ENCODE peak calls at places on chromosomes 16 and 17, in seven cellular contexts. One of them, this sample, is unnamed.

GRCh38 chr17:41547378-41547841 is 19.3 kb upstream of the KRT19 start:
- DNase-seq in endodermal cell: peak
- DNase-seq in HCT116: peak
- DNase-seq in Panc1: no peak
- DNase-seq in cardiac muscle cell: peak
- DNase-seq in RWPE1: no peak
- DNase-seq in transverse colon: no peak
- DNase-seq in this sample: no peak

GRCh38 chr17:73546770-73547345 is 97.4 kb downstream of the SDK2 start:
- DNase-seq in endodermal cell: peak
- DNase-seq in HCT116: peak
- DNase-seq in Panc1: no peak
- DNase-seq in cardiac muscle cell: no peak
- DNase-seq in RWPE1: peak
- DNase-seq in transverse colon: peak
- DNase-seq in this sample: peak

GRCh38 chr16:66844342-66845079 is at the start of gene CA7:
- DNase-seq in endodermal cell: peak
- DNase-seq in HCT116: no peak
- DNase-seq in Panc1: no peak
- DNase-seq in cardiac muscle cell: peak
- DNase-seq in RWPE1: no peak
- DNase-seq in transverse colon: no peak
- DNase-seq in this sample: no peak

GRCh38 chr16:69145658-69146057 is 13.2 kb downstream of the UTP4 start:
- DNase-seq in endodermal cell: no peak
- DNase-seq in HCT116: no peak
- DNase-seq in Panc1: no peak
- DNase-seq in cardiac muscle cell: no peak
- DNase-seq in RWPE1: no peak
- DNase-seq in transverse colon: no peak
- DNase-seq in this sample: no peak

GRCh38 chr17:14461131-14461530 is 160.2 kb downstream of the HS3ST3B1 start:
- DNase-seq in endodermal cell: no peak
- DNase-seq in HCT116: no peak
- DNase-seq in Panc1: no peak
- DNase-seq in cardiac muscle cell: no peak
- DNase-seq in RWPE1: no peak
- DNase-seq in transverse colon: no peak
- DNase-seq in this sample: no peak

GRCh38 chr17:60077672-60078519 is 825 bp downstream of the HEATR6 start:
- DNase-seq in endodermal cell: no peak
- DNase-seq in HCT116: no peak
- DNase-seq in Panc1: no peak
- DNase-seq in cardiac muscle cell: no peak
- DNase-seq in RWPE1: no peak
- DNase-seq in transverse colon: no peak
- DNase-seq in this sample: no peak

GRCh38 chr17:81565231-81565630 is 13.1 kb upstream of the FAAP100 start:
- DNase-seq in endodermal cell: no peak
- DNase-seq in HCT116: no peak
- DNase-seq in Panc1: no peak
- DNase-seq in cardiac muscle cell: no peak
- DNase-seq in RWPE1: no peak
- DNase-seq in transverse colon: no peak
- DNase-seq in this sample: no peak

GRCh38 chr17:1474402-1475189 is 17.9 kb downstream of the MYO1C start:
- DNase-seq in endodermal cell: no peak
- DNase-seq in HCT116: no peak
- DNase-seq in Panc1: no peak
- DNase-seq in cardiac muscle cell: no peak
- DNase-seq in RWPE1: no peak
- DNase-seq in transverse colon: no peak
- DNase-seq in this sample: no peak

GRCh38 chr17:33647976-33648375 is 354.9 kb upstream of the ASIC2 start:
- DNase-seq in endodermal cell: peak
- DNase-seq in HCT116: no peak
- DNase-seq in Panc1: no peak
- DNase-seq in cardiac muscle cell: peak
- DNase-seq in RWPE1: peak
- DNase-seq in transverse colon: no peak
- DNase-seq in this sample: no peak

GRCh38 chr17:732788-733720 is 658 bp downstream of the TLCD3A start:
- DNase-seq in endodermal cell: peak
- DNase-seq in HCT116: no peak
- DNase-seq in Panc1: no peak
- DNase-seq in cardiac muscle cell: peak
- DNase-seq in RWPE1: no peak
- DNase-seq in transverse colon: peak
- DNase-seq in this sample: no peak

GRCh38 chr16:75304521-75305363 is 53.3 kb upstream of the BCAR1 start:
- DNase-seq in endodermal cell: no peak
- DNase-seq in HCT116: peak
- DNase-seq in Panc1: no peak
- DNase-seq in cardiac muscle cell: peak
- DNase-seq in RWPE1: peak
- DNase-seq in transverse colon: peak
- DNase-seq in this sample: peak

GRCh38 chr16:24645739-24646645 is 83.5 kb upstream of the TNRC6A start:
- DNase-seq in endodermal cell: no peak
- DNase-seq in HCT116: peak
- DNase-seq in Panc1: peak
- DNase-seq in cardiac muscle cell: no peak
- DNase-seq in RWPE1: peak
- DNase-seq in transverse colon: no peak
- DNase-seq in this sample: peak

GRCh38 chr16:46862555-46863447 is 21.4 kb upstream of the GPT2 start:
- DNase-seq in endodermal cell: no peak
- DNase-seq in HCT116: no peak
- DNase-seq in Panc1: no peak
- DNase-seq in cardiac muscle cell: no peak
- DNase-seq in RWPE1: no peak
- DNase-seq in transverse colon: no peak
- DNase-seq in this sample: no peak

GRCh38 chr17:79573196-79573929 is 37.5 kb downstream of the RBFOX3 start:
- DNase-seq in endodermal cell: no peak
- DNase-seq in HCT116: no peak
- DNase-seq in Panc1: no peak
- DNase-seq in cardiac muscle cell: no peak
- DNase-seq in RWPE1: peak
- DNase-seq in transverse colon: no peak
- DNase-seq in this sample: no peak

GRCh38 chr16:31868701-31869167 is 4.9 kb upstream of the ZNF267 start:
- DNase-seq in endodermal cell: peak
- DNase-seq in HCT116: peak
- DNase-seq in Panc1: peak
- DNase-seq in cardiac muscle cell: peak
- DNase-seq in RWPE1: peak
- DNase-seq in transverse colon: peak
- DNase-seq in this sample: no peak

DNA sequence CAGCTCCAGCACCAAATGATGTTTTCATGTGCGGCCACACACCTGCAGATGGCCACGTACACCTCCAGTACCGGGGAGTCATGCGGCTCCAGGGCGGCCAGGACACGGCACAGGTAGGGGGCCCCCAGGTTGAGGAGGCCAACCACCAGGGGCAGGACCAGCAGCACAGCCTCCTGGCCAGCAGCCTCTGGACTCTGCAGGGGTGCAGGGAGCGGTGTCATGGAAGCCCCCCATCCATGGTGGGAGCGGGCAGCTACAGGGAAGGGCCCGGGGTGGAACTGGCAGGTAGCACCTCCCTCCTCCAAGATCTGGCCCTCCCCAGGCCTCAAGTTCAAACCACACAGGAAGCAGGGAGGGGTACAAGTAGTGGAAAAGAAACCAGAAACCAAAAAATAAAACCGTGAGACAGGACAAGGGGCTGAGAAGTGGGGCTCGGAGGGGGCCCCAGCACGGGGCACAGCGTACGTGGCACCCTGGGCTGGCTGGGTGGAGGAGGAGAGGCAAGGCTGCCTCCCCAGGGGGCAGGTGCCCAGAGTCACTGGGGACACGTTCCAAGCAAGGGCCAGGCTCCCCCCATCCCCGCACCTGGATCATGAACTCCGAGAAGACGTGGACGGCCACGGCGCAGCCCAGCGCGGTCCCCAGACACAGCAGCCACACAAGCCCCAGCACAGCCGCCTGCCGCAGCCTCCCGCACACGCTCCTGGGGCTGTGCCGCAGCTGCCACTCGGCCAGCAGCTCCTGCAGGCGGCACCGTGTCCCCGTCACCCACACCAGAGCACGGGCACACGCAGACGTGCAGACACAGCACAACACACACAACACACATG is 7.4 kb downstream of the TMC6 start:
- DNase-seq in endodermal cell: no peak
- DNase-seq in HCT116: no peak
- DNase-seq in Panc1: no peak
- DNase-seq in cardiac muscle cell: no peak
- DNase-seq in RWPE1: no peak
- DNase-seq in transverse colon: peak
- DNase-seq in this sample: no peak
- H3K27ac ChIP-seq in endodermal cell: no peak
- H3K27ac ChIP-seq in HCT116: no peak
- H3K27ac ChIP-seq in Panc1: no peak
- H3K27ac ChIP-seq in cardiac muscle cell: no peak
- H3K27ac ChIP-seq in RWPE1: no peak
- H3K27ac ChIP-seq in transverse colon: peak
- H3K27ac ChIP-seq in this sample: no peak

DNA sequence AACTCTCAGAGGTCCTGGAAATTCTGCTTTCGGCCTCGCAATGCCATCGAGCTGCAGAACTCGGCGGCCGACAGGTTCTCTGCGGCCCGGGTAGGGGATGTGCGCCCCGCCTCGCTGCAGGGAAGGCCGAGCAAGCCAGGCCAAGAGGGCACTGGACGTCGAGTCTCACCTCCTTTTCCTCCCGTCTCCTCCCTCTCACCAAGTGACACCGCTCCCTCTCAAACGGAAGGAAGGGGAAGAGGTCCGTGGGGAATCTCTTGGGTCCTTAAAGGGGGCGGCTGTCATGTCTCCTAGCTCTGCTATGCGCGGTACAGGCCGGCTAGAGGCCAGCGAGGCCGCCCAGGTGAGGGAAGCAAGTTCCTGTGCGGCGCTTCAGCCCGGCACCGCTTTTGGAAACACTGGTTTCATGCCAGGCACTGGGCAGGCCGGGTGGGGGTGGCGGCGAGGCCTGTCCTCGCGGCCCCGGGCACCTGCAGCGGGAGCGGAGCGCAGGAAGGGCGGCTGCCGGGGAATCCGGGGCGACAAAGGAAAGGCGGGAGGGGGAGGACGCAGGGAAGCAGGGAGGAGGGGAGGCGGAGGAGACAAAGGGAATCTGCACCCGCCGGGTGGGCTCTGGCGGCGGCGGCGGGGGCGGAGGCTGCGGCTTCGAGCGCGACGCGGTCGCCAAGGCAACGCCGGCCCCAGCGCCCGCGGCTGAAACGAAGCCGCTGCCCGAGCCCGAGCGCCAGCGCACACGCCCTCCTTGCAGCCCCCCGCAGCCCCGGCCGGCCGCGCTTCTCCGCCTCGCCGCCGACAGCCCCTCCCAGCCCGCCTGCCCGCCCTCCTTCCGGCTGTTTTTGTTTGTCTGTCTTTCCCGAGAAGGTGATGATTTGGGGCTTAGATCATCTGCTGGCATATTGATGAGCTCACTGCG is 32.3 kb downstream of the CDK5R1 start:
- DNase-seq in endodermal cell: peak
- DNase-seq in HCT116: no peak
- DNase-seq in Panc1: no peak
- DNase-seq in cardiac muscle cell: peak
- DNase-seq in RWPE1: peak
- DNase-seq in transverse colon: peak
- DNase-seq in this sample: no peak
- H3K27ac ChIP-seq in endodermal cell: peak
- H3K27ac ChIP-seq in HCT116: no peak
- H3K27ac ChIP-seq in Panc1: no peak
- H3K27ac ChIP-seq in cardiac muscle cell: no peak
- H3K27ac ChIP-seq in RWPE1: peak
- H3K27ac ChIP-seq in transverse colon: peak
- H3K27ac ChIP-seq in this sample: peak

GRCh38 chr17:49793309-49793708 is 4.8 kb downstream of the KAT7 start:
- DNase-seq in endodermal cell: no peak
- DNase-seq in HCT116: no peak
- DNase-seq in Panc1: no peak
- DNase-seq in cardiac muscle cell: no peak
- DNase-seq in RWPE1: no peak
- DNase-seq in transverse colon: no peak
- DNase-seq in this sample: no peak

GRCh38 chr17:49798182-49798581 is 9.7 kb downstream of the KAT7 start:
- DNase-seq in endodermal cell: no peak
- DNase-seq in HCT116: no peak
- DNase-seq in Panc1: no peak
- DNase-seq in cardiac muscle cell: no peak
- DNase-seq in RWPE1: no peak
- DNase-seq in transverse colon: no peak
- DNase-seq in this sample: no peak

GRCh38 chr17:49795372-49795771 is 6.9 kb downstream of the KAT7 start:
- DNase-seq in endodermal cell: no peak
- DNase-seq in HCT116: no peak
- DNase-seq in Panc1: no peak
- DNase-seq in cardiac muscle cell: no peak
- DNase-seq in RWPE1: no peak
- DNase-seq in transverse colon: no peak
- DNase-seq in this sample: no peak

DNA sequence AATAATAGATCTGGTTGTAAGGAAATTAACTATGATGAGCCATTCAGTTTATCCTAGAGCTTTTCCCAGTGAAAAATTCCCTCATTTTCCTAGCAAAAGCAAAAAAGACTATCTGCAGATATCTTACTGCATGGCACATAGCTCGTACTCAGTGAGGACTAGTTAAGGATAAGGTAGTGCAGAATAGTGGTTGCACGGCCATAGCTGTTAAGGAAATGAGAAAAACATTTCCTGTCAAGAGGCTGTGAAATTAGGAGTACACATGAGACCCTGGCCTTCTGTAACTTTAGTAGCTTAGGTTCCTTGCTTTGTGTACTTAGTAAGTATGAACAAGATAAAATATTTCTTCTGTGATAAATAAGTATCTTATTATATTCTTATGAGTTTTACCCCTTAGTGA is 10.3 kb downstream of the KAT7 start:
- DNase-seq in endodermal cell: no peak
- DNase-seq in HCT116: no peak
- DNase-seq in Panc1: no peak
- DNase-seq in cardiac muscle cell: no peak
- DNase-seq in RWPE1: no peak
- DNase-seq in transverse colon: no peak
- DNase-seq in this sample: no peak
- H3K27ac ChIP-seq in endodermal cell: no peak
- H3K27ac ChIP-seq in HCT116: no peak
- H3K27ac ChIP-seq in Panc1: no peak
- H3K27ac ChIP-seq in cardiac muscle cell: no peak
- H3K27ac ChIP-seq in RWPE1: no peak
- H3K27ac ChIP-seq in transverse colon: no peak
- H3K27ac ChIP-seq in this sample: no peak

DNA sequence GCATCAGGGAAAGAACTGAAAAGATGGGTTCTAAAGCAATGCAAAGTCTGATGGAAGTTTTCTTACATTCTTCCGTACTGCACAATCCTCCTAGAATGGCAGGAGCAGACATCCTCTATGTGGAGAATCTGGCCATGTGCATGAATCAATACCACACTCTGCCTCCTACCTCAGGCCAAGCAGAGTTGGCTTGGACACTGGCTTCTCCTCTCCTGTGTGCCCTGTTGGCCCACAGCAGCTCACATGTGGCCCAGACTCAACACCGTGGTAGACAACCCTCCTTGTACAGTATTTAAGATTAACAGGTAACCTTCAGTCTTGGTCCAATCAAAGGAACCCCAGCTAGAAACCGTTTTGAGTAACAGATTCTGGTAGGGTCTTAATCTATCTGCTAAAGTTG is 101.9 kb downstream of the ZFHX3 start:
- DNase-seq in endodermal cell: no peak
- DNase-seq in HCT116: no peak
- DNase-seq in Panc1: no peak
- DNase-seq in cardiac muscle cell: no peak
- DNase-seq in RWPE1: no peak
- DNase-seq in transverse colon: no peak
- DNase-seq in this sample: no peak
- H3K27ac ChIP-seq in endodermal cell: no peak
- H3K27ac ChIP-seq in HCT116: no peak
- H3K27ac ChIP-seq in Panc1: no peak
- H3K27ac ChIP-seq in cardiac muscle cell: peak
- H3K27ac ChIP-seq in RWPE1: no peak
- H3K27ac ChIP-seq in transverse colon: peak
- H3K27ac ChIP-seq in this sample: no peak